ENCODE peak calls at places on chromosomes 4 and X, in four cellular contexts. Q is activated T-cell treated with anti-CD3 and anti-CD28 coated beads, Interleukin-2, amount 50 U/mL, for 72 hours; T is glutamatergic neuron; H is stimulated activated CD4-positive, alpha-beta T cell treated with anti-CD3 and anti-CD28 coated beads, Interleukin-12 subunit alpha, Interleukin-12 subunit beta, amount 100 ng/mL, for 24 hours. N is an unnamed sample.

GRCh38 chr4:38366997-38367396 is 297.0 kb upstream of the KLF3 start:
- DNase-seq in Q (no peak), T (no peak), H (no peak), N (no peak)

GRCh38 chr4:122602277-122603142 is 18.4 kb downstream of the IL21 start:
- DNase-seq in Q (no peak), T (no peak), H (no peak), N (peak)

GRCh38 chr4:146165840-146166239 is 9.7 kb upstream of the LSM6 start:
- DNase-seq in Q (no peak), T (no peak), H (no peak), N (no peak)

GRCh38 chr4:67084801-67085200 is 460.5 kb downstream of the CENPC start:
- DNase-seq in Q (no peak), T (no peak), H (no peak), N (no peak)

GRCh38 chr4:14967982-14968381 is 34.3 kb upstream of the CPEB2 start:
- DNase-seq in Q (no peak), T (no peak), H (no peak), N (no peak)

GRCh38 chr4:110270492-110271197 is 72.2 kb upstream of the ELOVL6 start:
- DNase-seq in Q (no peak), T (no peak), H (no peak), N (no peak)

GRCh38 chr4:155342142-155342541 is 34.6 kb downstream of the MAP9 start:
- DNase-seq in Q (no peak), T (no peak), H (no peak), N (no peak)

GRCh38 chrX:53126377-53126776 is 32.4 kb downstream of the KANTR start:
- DNase-seq in Q (no peak), T (no peak), H (no peak), N (no peak)

GRCh38 chrX:24676403-24677024 is 17.2 kb upstream of the POLA1 start:
- DNase-seq in Q (no peak), T (no peak), H (no peak), N (no peak)

GRCh38 chr4:55733874-55734437 is 85.6 kb upstream of the EXOC1L start:
- DNase-seq in Q (no peak), T (no peak), H (no peak), N (peak)

GRCh38 chrX:30577362-30577961 is at the start of gene TASL:
- DNase-seq in Q (peak), T (no peak), H (peak), N (no peak)

GRCh38 chrX:118231464-118231863 is 114.4 kb upstream of the WDR44 start:
- DNase-seq in Q (no peak), T (no peak), H (no peak), N (no peak)

GRCh38 chr4:21885241-21885640 is 63.3 kb downstream of the KCNIP4 start:
- DNase-seq in Q (no peak), T (no peak), H (no peak), N (no peak)

GRCh38 chrX:18639280-18639679 is 32.6 kb downstream of the RS1 start:
- DNase-seq in Q (no peak), T (no peak), H (no peak), N (no peak)

GRCh38 chr4:150342945-150343344 is 239.0 kb upstream of the MAB21L2 start:
- DNase-seq in Q (no peak), T (no peak), H (no peak), N (no peak)

N was measured in SW 1271.